ENCODE peak calls at places on chromosomes 2 and 18, in four cellular contexts. P, O, K and L are unnamed samples.

GRCh38 chr2:63581266-63581961 is 6.9 kb downstream of the WDPCP start:
- DNase-seq in P (no peak), O (peak), K (no peak), L (no peak)

GRCh38 chr2:15941483-15941853 is 1.1 kb downstream of the MYCN start:
- DNase-seq in P (no peak), O (no peak), K (no peak), L (no peak)

GRCh38 chr2:5673861-5674240 is 18.3 kb upstream of the SOX11 start:
- DNase-seq in P (no peak), O (no peak), K (no peak), L (no peak)

GRCh38 chr18:79596451-79597175 is 83.0 kb upstream of the CTDP1 start:
- DNase-seq in P (no peak), O (no peak), K (no peak), L (no peak)

GRCh38 chr2:18741888-18742287 is 152.5 kb upstream of the NT5C1B start:
- DNase-seq in P (no peak), O (no peak), K (no peak), L (no peak)

GRCh38 chr2:185318271-185318724 is 420.3 kb upstream of the FSIP2 start:
- DNase-seq in P (no peak), O (no peak), K (no peak), L (no peak)

GRCh38 chr2:223759569-223760430 is 77.6 kb downstream of the AP1S3 start:
- DNase-seq in P (no peak), O (no peak), K (peak), L (no peak)

GRCh38 chr2:20231159-20231558 is 6.2 kb upstream of the SDC1 start:
- DNase-seq in P (no peak), O (peak), K (no peak), L (no peak)

GRCh38 chr2:132400169-132400900 is 16.3 kb upstream of the GPR39 start:
- DNase-seq in P (no peak), O (no peak), K (peak), L (no peak)

GRCh38 chr2:12719400-12720104 is 2.8 kb downstream of the TRIB2 start:
- DNase-seq in P (no peak), O (no peak), K (no peak), L (no peak)

GRCh38 chr2:166494140-166494544 is at the start of gene SCN7A:
- DNase-seq in P (peak), O (no peak), K (no peak), L (peak)

GRCh38 chr2:237259201-237259600 is 154.8 kb downstream of the COL6A3 start:
- DNase-seq in P (no peak), O (no peak), K (no peak), L (no peak)